ENCODE peak calls at places on chromosome 13, in eight cellular contexts. One of them, this sample, is unnamed.

GRCh38 chr13:113882266-113882627 is 18.4 kb upstream of the GAS6 start:
- DNase-seq in uterus: peak; percentile 74
- DNase-seq in T1000: no peak
- DNase-seq in GM23338: no peak
- DNase-seq in NCI-H187: no peak
- DNase-seq in thoracic aorta: no peak
- DNase-seq in AG08395: no peak
- DNase-seq in HS-5: no peak
- DNase-seq in this sample: no peak

GRCh38 chr13:48038763-48039162 is 1.2 kb downstream of the NUDT15 start:
- DNase-seq in uterus: no peak
- DNase-seq in T1000: no peak
- DNase-seq in GM23338: peak; percentile 18
- DNase-seq in NCI-H187: no peak
- DNase-seq in thoracic aorta: no peak
- DNase-seq in AG08395: no peak
- DNase-seq in HS-5: no peak
- DNase-seq in this sample: no peak

GRCh38 chr13:42486711-42487198 is 87.2 kb upstream of the TNFSF11 start:
- DNase-seq in uterus: no peak
- DNase-seq in T1000: no peak
- DNase-seq in GM23338: no peak
- DNase-seq in NCI-H187: no peak
- DNase-seq in thoracic aorta: no peak
- DNase-seq in AG08395: peak; percentile 55
- DNase-seq in HS-5: peak; percentile 37
- DNase-seq in this sample: no peak

GRCh38 chr13:51944428-51944827 is 66.8 kb downstream of the ATP7B start:
- DNase-seq in uterus: no peak
- DNase-seq in T1000: no peak
- DNase-seq in GM23338: no peak
- DNase-seq in NCI-H187: no peak
- DNase-seq in thoracic aorta: no peak
- DNase-seq in AG08395: no peak
- DNase-seq in HS-5: no peak
- DNase-seq in this sample: no peak

GRCh38 chr13:48235100-48235813 is 2.3 kb downstream of the ITM2B start:
- DNase-seq in uterus: no peak
- DNase-seq in T1000: no peak
- DNase-seq in GM23338: peak; percentile 65
- DNase-seq in NCI-H187: no peak
- DNase-seq in thoracic aorta: no peak
- DNase-seq in AG08395: peak; percentile 20
- DNase-seq in HS-5: no peak
- DNase-seq in this sample: no peak

GRCh38 chr13:93522486-93522885 is 295.9 kb downstream of the GPC6 start:
- DNase-seq in uterus: no peak
- DNase-seq in T1000: no peak
- DNase-seq in GM23338: peak; percentile 22
- DNase-seq in NCI-H187: no peak
- DNase-seq in thoracic aorta: no peak
- DNase-seq in AG08395: peak; percentile 38
- DNase-seq in HS-5: no peak
- DNase-seq in this sample: no peak

GRCh38 chr13:94706101-94706853 is 6.1 kb downstream of the SOX21 start:
- DNase-seq in uterus: no peak
- DNase-seq in T1000: no peak
- DNase-seq in GM23338: peak; percentile 32
- DNase-seq in NCI-H187: no peak
- DNase-seq in thoracic aorta: no peak
- DNase-seq in AG08395: no peak
- DNase-seq in HS-5: no peak
- DNase-seq in this sample: no peak

GRCh38 chr13:39954476-39954875 is 299.0 kb downstream of the COG6 start:
- DNase-seq in uterus: no peak
- DNase-seq in T1000: no peak
- DNase-seq in GM23338: no peak
- DNase-seq in NCI-H187: no peak
- DNase-seq in thoracic aorta: no peak
- DNase-seq in AG08395: no peak
- DNase-seq in HS-5: no peak
- DNase-seq in this sample: no peak

GRCh38 chr13:98143601-98144500 is 957 bp downstream of the FARP1 start:
- DNase-seq in uterus: peak; percentile 40
- DNase-seq in T1000: no peak
- DNase-seq in GM23338: peak; percentile 53
- DNase-seq in NCI-H187: no peak
- DNase-seq in thoracic aorta: no peak
- DNase-seq in AG08395: peak; percentile 40
- DNase-seq in HS-5: no peak
- DNase-seq in this sample: peak; percentile 49

GRCh38 chr13:93700115-93700514 is 473.5 kb downstream of the GPC6 start:
- DNase-seq in uterus: no peak
- DNase-seq in T1000: no peak
- DNase-seq in GM23338: no peak
- DNase-seq in NCI-H187: no peak
- DNase-seq in thoracic aorta: no peak
- DNase-seq in AG08395: no peak
- DNase-seq in HS-5: no peak
- DNase-seq in this sample: no peak

GRCh38 chr13:95710313-95710712 is 33.4 kb downstream of the DNAJC3 start:
- DNase-seq in uterus: no peak
- DNase-seq in T1000: no peak
- DNase-seq in GM23338: no peak
- DNase-seq in NCI-H187: no peak
- DNase-seq in thoracic aorta: no peak
- DNase-seq in AG08395: peak; percentile 41
- DNase-seq in HS-5: no peak
- DNase-seq in this sample: no peak

GRCh38 chr13:80123945-80124344 is 217.0 kb downstream of the SPRY2 start:
- DNase-seq in uterus: no peak
- DNase-seq in T1000: no peak
- DNase-seq in GM23338: no peak
- DNase-seq in NCI-H187: no peak
- DNase-seq in thoracic aorta: no peak
- DNase-seq in AG08395: no peak
- DNase-seq in HS-5: no peak
- DNase-seq in this sample: no peak

GRCh38 chr13:73754727-73755292 is 379.4 kb downstream of the KLF12 start:
- DNase-seq in uterus: no peak
- DNase-seq in T1000: peak; percentile 1
- DNase-seq in GM23338: peak; percentile 81
- DNase-seq in NCI-H187: peak; percentile 50
- DNase-seq in thoracic aorta: no peak
- DNase-seq in AG08395: peak; percentile 65
- DNase-seq in HS-5: peak; percentile 10
- DNase-seq in this sample: no peak

GRCh38 chr13:68390987-68391386 is 1160.9 kb upstream of the PCDH9 start:
- DNase-seq in uterus: no peak
- DNase-seq in T1000: no peak
- DNase-seq in GM23338: no peak
- DNase-seq in NCI-H187: no peak
- DNase-seq in thoracic aorta: no peak
- DNase-seq in AG08395: no peak
- DNase-seq in HS-5: no peak
- DNase-seq in this sample: no peak

GRCh38 chr13:76331948-76332712 is 554.1 kb downstream of the KCTD12 start:
- DNase-seq in uterus: no peak
- DNase-seq in T1000: no peak
- DNase-seq in GM23338: no peak
- DNase-seq in NCI-H187: no peak
- DNase-seq in thoracic aorta: no peak
- DNase-seq in AG08395: no peak
- DNase-seq in HS-5: no peak
- DNase-seq in this sample: no peak

GRCh38 chr13:40961224-40961623 is 57.9 kb downstream of the ELF1 start:
- DNase-seq in uterus: no peak
- DNase-seq in T1000: no peak
- DNase-seq in GM23338: no peak
- DNase-seq in NCI-H187: no peak
- DNase-seq in thoracic aorta: no peak
- DNase-seq in AG08395: no peak
- DNase-seq in HS-5: no peak
- DNase-seq in this sample: no peak

GRCh38 chr13:53411443-53411842 is 382.8 kb downstream of the OLFM4 start:
- DNase-seq in uterus: no peak
- DNase-seq in T1000: no peak
- DNase-seq in GM23338: no peak
- DNase-seq in NCI-H187: no peak
- DNase-seq in thoracic aorta: no peak
- DNase-seq in AG08395: no peak
- DNase-seq in HS-5: no peak
- DNase-seq in this sample: no peak

This sample was measured in ovary.